ENCODE peak calls at places on chromosomes 13 and 19, in four cellular contexts. S, R, X and Z are unnamed samples.

GRCh38 chr13:94712812-94713555 is 639 bp upstream of the SOX21 start:
- DNase-seq in R (peak; percentile 64), S (peak; percentile 74), X (no peak), Z (no peak)

GRCh38 chr13:43331676-43332075 is 308.3 kb downstream of the DNAJC15 start:
- DNase-seq in S (peak; percentile 66), R (no peak), X (no peak), Z (no peak)

GRCh38 chr19:43818500-43818899 is 8.6 kb upstream of the ZNF283 start:
- DNase-seq in R (no peak), S (no peak), X (no peak), Z (no peak)

GRCh38 chr19:32407004-32407992 is 1.7 kb downstream of the DPY19L3 start:
- DNase-seq in S (peak; percentile 88), X (peak; percentile 65), R (no peak), Z (no peak)

GRCh38 chr19:8526345-8527062 is 12.5 kb upstream of the ZNF414 start:
- DNase-seq in S (peak; percentile 94), X (peak; percentile 89), R (peak; percentile 94), Z (no peak)

GRCh38 chr13:23600100-23600499 is 29.9 kb downstream of the TNFRSF19 start:
- DNase-seq in S (no peak), R (no peak), X (no peak), Z (no peak)

GRCh38 chr19:35860818-35861639 is 4.3 kb downstream of the KIRREL2 start:
- DNase-seq in S (no peak), X (no peak), R (peak; percentile 59), Z (no peak)

GRCh38 chr13:34776390-34776981 is 165.6 kb upstream of the NBEA start:
- DNase-seq in R (no peak), S (no peak), X (no peak), Z (no peak)

GRCh38 chr19:6744381-6745288 is 5.2 kb downstream of the TRIP10 start:
- DNase-seq in X (peak; percentile 81), S (peak; percentile 92), R (no peak), Z (no peak)

GRCh38 chr19:58054792-58055482 is 4.1 kb upstream of the ZNF135 start:
- DNase-seq in R (no peak), X (no peak), S (peak; percentile 19), Z (no peak)

GRCh38 chr13:68124437-68125086 is 894.4 kb upstream of the PCDH9 start:
- DNase-seq in S (no peak), R (no peak), X (no peak), Z (no peak)

GRCh38 chr13:39767791-39768564 is 112.5 kb downstream of the COG6 start:
- DNase-seq in X (no peak), R (no peak), S (no peak), Z (no peak)

GRCh38 chr13:111547726-111548273 is 227.4 kb downstream of the TEX29 start:
- DNase-seq in X (no peak), R (no peak), S (no peak), Z (no peak)

GRCh38 chr13:81388400-81388799 is 1047.5 kb upstream of the SPRY2 start:
- DNase-seq in X (no peak), S (no peak), R (no peak), Z (no peak)

GRCh38 chr19:771332-771785 is 20.4 kb downstream of the MISP start:
- DNase-seq in X (no peak), S (peak; percentile 78), R (peak; percentile 69), Z (no peak)

GRCh38 chr19:37691881-37692504 is 27.6 kb downstream of the ZNF607 start:
- DNase-seq in R (peak; percentile 76), X (peak; percentile 88), S (peak; percentile 92), Z (no peak)

GRCh38 chr19:43625918-43626579 is 6.6 kb upstream of the ZNF428 start:
- DNase-seq in S (peak; percentile 21), X (no peak), R (no peak), Z (no peak)

GRCh38 chr19:58279925-58280316 is 1.2 kb downstream of the ZNF8 start:
- DNase-seq in X (no peak), S (no peak), R (no peak), Z (no peak)

GRCh38 chr19:38072776-38073411 is 151.1 kb downstream of the DPF1 start:
- DNase-seq in S (no peak), R (no peak), X (peak; percentile 51), Z (no peak)

GRCh38 chr19:18896421-18896841 is 473 bp upstream of the CERS1 start:
- DNase-seq in R (no peak), S (no peak), X (no peak), Z (no peak)

GRCh38 chr13:112072531-112073244 is 5.7 kb downstream of the SOX1 start:
- DNase-seq in S (no peak), X (no peak), R (peak; percentile 49), Z (no peak)

GRCh38 chr19:19459707-19460251 is 54.3 kb downstream of the GATAD2A start:
- DNase-seq in X (peak; percentile 65), R (no peak), S (peak; percentile 56), Z (peak; percentile 90)

GRCh38 chr13:47621931-47622330 is 379.1 kb downstream of the SUCLA2 start:
- DNase-seq in X (no peak), S (peak; percentile 49), R (no peak), Z (no peak)

GRCh38 chr19:40646564-40647254 is 43.7 kb downstream of the NUMBL start:
- DNase-seq in X (peak; percentile 9), S (no peak), R (no peak), Z (no peak)

GRCh38 chr13:75219479-75220237 is 262.3 kb downstream of the TBC1D4 start:
- DNase-seq in S (peak; percentile 80), R (peak; percentile 90), X (peak; percentile 83), Z (peak; percentile 59)

GRCh38 chr19:5850743-5851293 is 431 bp downstream of the FUT3 start:
- DNase-seq in X (peak; percentile 86), S (peak; percentile 77), R (no peak), Z (no peak)

GRCh38 chr19:54470991-54471782 is 1.9 kb downstream of the CDC42EP5 start:
- DNase-seq in R (no peak), X (peak; percentile 50), S (no peak), Z (no peak)

DNA sequence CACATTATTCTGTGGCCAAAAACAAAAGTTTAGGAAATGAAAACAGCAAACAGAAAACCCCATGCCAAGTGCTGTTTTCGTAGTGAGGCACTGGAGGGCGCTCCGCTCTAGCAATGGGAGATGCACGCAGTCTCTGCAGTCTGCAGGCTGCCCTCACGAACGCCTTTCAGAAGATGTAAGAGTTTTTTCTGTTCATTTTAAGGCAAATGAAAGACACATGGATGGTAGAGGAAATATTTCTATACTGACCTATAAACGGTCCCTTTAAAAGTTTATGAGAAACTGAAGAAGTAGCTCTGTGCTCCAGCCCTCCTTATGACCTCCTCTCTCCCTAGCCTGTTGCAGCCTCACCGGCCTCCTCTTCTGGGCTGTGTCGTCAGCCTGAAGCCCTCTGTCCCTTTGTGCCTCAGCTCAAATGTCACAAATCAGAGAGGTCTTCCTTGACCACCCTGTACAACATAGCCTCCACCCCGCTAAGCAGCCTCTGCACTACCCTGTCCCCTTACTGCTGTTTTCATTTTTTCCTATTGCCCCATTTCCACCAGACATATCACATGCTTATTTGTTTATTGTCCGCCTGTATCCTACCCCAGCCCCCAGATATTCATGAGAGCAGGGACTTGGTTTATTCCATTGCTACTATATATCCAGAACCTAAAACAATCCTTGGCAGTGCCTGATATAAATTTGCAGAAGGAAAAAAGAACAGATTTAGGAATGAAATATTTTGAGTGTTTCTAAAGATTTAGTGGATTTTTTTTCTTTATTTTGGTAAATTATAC is 116.4 kb downstream of the TM9SF2 start:
- DNase-seq in X (no peak), S (peak; percentile 73), R (peak; percentile 67), Z (no peak)
- TF ChIP-seq CTCF in X (peak; percentile 38), S (peak; percentile 82), R (peak; percentile 63), Z (peak; percentile 42)

GRCh38 chr19:50796128-50796633 is 6.0 kb downstream of the ACP4 start:
- DNase-seq in X (no peak), S (no peak), R (no peak), Z (no peak)

GRCh38 chr19:50794074-50794777 is 4.0 kb downstream of the ACP4 start:
- DNase-seq in R (no peak), S (no peak), X (no peak), Z (no peak)

GRCh38 chr19:50795665-50796073 is 5.5 kb downstream of the ACP4 start:
- DNase-seq in S (no peak), X (no peak), R (no peak), Z (no peak)

GRCh38 chr19:50793558-50794065 is 3.4 kb downstream of the ACP4 start:
- DNase-seq in X (no peak), S (no peak), R (no peak), Z (no peak)

DNA sequence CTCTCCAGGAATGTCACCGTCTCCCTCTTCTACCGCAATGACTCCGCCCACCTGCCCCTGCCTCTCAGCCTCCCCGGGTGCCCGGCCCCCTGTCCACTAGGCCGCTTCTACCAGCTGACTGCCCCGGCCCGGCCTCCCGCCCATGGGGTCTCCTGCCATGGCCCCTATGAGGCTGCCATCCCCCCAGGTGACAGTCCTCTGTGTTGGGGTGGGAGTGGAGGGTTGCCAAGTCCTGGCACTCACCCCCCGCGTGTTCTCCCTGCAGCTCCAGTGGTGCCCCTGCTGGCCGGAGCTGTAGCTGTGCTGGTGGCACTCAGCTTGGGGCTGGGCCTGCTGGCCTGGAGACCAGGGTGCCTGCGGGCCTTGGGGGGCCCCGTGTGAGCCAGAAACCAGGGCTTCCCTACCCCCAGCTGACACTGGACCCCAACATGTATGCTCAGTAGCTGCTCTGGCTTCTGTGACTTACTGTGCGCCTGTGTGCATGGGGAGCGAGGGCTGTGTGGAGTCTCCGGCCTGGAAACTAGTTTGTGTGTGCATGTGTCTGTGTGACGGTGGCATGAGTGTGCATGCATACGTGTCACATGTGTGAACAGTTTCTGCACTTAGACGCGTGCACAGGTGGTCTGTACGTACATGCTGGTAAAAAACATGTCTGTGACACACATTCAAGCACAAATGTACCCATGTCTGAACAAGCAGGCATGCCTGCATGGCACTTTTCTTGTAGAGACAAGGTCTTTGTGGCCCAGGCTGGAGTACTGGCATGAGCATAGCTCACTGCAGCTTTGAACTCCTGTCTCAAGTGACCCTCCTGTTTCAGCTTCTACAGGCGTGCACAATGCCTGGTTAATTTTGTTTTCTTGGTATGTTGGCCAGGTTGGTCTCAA is 4.8 kb downstream of the ACP4 start:
- DNase-seq in X (no peak), S (no peak), R (no peak), Z (no peak)
- TF ChIP-seq CTCF in X (no peak), S (no peak), R (no peak), Z (no peak)

DNA sequence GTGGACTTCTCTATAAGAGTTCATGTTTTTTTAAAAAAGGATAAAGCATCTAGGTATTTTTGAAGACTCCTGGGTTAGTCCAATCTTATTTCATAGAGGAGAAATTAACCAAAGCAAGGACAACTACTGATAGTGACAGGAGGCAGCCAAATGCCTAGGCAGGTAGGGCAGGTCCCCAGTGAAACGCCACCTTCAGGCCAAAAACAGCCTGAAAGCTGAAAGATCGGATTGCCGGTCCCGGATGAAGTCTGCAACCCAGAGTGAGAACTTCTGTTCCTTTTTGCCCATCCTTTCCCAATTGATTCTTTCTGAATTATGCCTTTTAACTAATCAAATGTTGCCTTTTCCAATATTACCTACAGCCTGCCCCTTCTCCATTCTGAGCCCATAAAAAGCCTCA is 6.1 kb upstream of the GGACT start:
- DNase-seq in R (peak; percentile 52), S (no peak), X (no peak), Z (no peak)
- TF ChIP-seq CTCF in R (peak; percentile 34), S (peak; percentile 33), X (peak; percentile 22), Z (peak; percentile 26)

DNA sequence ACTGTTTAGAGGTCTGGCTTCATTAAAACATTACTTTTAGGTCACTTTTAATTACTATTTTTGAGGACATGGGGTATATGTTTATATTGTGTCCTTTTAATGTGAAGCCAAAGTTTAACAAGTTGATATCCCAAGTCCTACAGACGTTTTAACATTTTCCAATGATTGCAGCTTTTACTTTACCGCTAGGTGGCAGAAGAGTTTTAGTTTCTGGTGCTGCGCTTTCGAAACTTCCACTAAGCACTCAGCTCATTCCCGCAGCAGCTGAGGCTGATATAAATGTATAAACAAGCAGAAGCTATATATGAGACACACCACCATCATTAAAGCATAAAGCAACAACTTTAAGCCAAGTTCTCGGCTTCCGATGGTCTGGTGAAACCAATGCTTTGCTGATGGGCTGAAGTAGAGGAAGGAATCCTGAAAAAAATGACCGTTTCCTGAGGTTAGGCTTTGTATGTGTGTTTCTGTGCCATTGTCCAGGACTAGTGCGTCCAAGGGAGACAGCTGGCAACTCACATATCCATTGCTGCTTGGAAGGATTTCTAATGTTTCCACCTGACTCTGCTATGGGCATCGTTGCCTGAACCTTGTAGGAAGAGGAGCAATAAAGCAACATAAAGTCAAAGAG is 753.9 kb downstream of the OLFM4 start:
- DNase-seq in X (no peak), R (peak; percentile 24), S (peak; percentile 62), Z (no peak)
- TF ChIP-seq CTCF in X (peak; percentile 72), R (peak; percentile 89), S (peak; percentile 67), Z (peak; percentile 58)